ENCODE peak calls at places on chromosomes 1 and 21, in five cellular contexts. P is NCI-H1436, V is activated T-cell treated with anti-CD3 and anti-CD28 coated beads for 1 hour, A is ELR, L is NCI-H1092. F is an unnamed sample.

GRCh38 chr1:23246274-23246673 is 29.0 kb upstream of the HTR1D start:
- DNase-seq in V (no peak), A (peak; percentile 42), P (no peak), L (no peak), F (peak; percentile 31)

GRCh38 chr21:40243676-40244075 is 376.4 kb downstream of the PCP4 start:
- DNase-seq in A (no peak), P (no peak), V (no peak), L (no peak), F (no peak)

GRCh38 chr1:119125874-119126273 is 14.6 kb downstream of the WARS2 start:
- DNase-seq in P (no peak), V (no peak), A (no peak), L (no peak), F (no peak)

GRCh38 chr1:151825811-151826660 is 5.6 kb downstream of the RORC start:
- DNase-seq in L (no peak), P (no peak), V (no peak), A (no peak), F (peak; percentile 52)

GRCh38 chr21:43189936-43190335 is 21.1 kb downstream of the CRYAA start:
- DNase-seq in L (no peak), P (no peak), A (no peak), V (no peak), F (peak; percentile 21)

GRCh38 chr1:193602705-193603104 is 416.3 kb upstream of the B3GALT2 start:
- DNase-seq in A (no peak), V (no peak), P (no peak), L (no peak), F (no peak)

GRCh38 chr1:85379203-85380136 is 85.5 kb downstream of the DDAH1 start:
- DNase-seq in P (no peak), L (no peak), V (no peak), A (no peak), F (no peak)

GRCh38 chr1:65105596-65105995 is 42.4 kb upstream of the AK4 start:
- DNase-seq in A (peak; percentile 35), P (no peak), L (no peak), V (no peak), F (peak; percentile 32)

GRCh38 chr1:10122926-10123325 is 87.4 kb upstream of the KIF1B start:
- DNase-seq in P (no peak), A (peak; percentile 75), L (no peak), V (no peak), F (peak; percentile 94)

GRCh38 chr1:156150107-156151000 is 3.0 kb upstream of the SEMA4A start:
- DNase-seq in A (no peak), L (no peak), P (no peak), V (no peak), F (peak; percentile 58)

GRCh38 chr1:157773723-157774350 is 3.1 kb downstream of the FCRL2 start:
- DNase-seq in L (no peak), V (no peak), P (no peak), A (no peak), F (no peak)

F was measured in osteoblast.